ENCODE peak calls at places on chromosomes 1 and 21, in seven cellular contexts. D, X, V, B, G, Z and A are unnamed samples.
A peak's percentile ranks its signal among the peaks of the same experiment; 100 is the strongest.

GRCh38 chr1:209190591-209191241 is 392.8 kb upstream of the CAMK1G start:
- DNase-seq in D (peak; percentile 33), X (peak; percentile 66), V (no peak), B (peak; percentile 40), G (no peak), Z (peak; percentile 90), A (no peak)

GRCh38 chr21:14236180-14236579 is 20.2 kb downstream of the RBM11 start:
- DNase-seq in D (no peak), X (no peak), V (no peak), B (no peak), G (no peak), Z (no peak), A (no peak)

GRCh38 chr1:172630868-172631267 is 28.0 kb upstream of the FASLG start:
- DNase-seq in D (no peak), X (no peak), V (no peak), B (no peak), G (no peak), Z (no peak), A (no peak)

GRCh38 chr1:216927111-216927510 is 203.9 kb upstream of the ESRRG start:
- DNase-seq in D (no peak), X (no peak), V (no peak), B (no peak), G (no peak), Z (peak; percentile 70), A (no peak)

GRCh38 chr1:34427170-34427569 is 250.5 kb downstream of the C1orf94 start:
- DNase-seq in D (no peak), X (no peak), V (no peak), B (no peak), G (no peak), Z (no peak), A (no peak)

GRCh38 chr1:7852778-7853177 is at the start of gene UTS2:
- DNase-seq in D (no peak), X (no peak), V (no peak), B (no peak), G (no peak), Z (peak; percentile 55), A (no peak)

GRCh38 chr1:172308577-172308976 is 111.9 kb upstream of the C1orf105 start:
- DNase-seq in D (no peak), X (no peak), V (no peak), B (no peak), G (no peak), Z (no peak), A (no peak)

GRCh38 chr1:227848430-227848932 is 33.0 kb downstream of the PRSS38 start:
- DNase-seq in D (no peak), X (no peak), V (no peak), B (no peak), G (no peak), Z (no peak), A (no peak)

GRCh38 chr21:41611966-41612606 is 104.1 kb upstream of the TMPRSS2 start:
- DNase-seq in D (peak; percentile 50), X (peak; percentile 58), V (no peak), B (no peak), G (no peak), Z (peak; percentile 64), A (peak; percentile 2)

GRCh38 chr1:12487520-12487919 is 130.5 kb downstream of the DHRS3 start:
- DNase-seq in D (no peak), X (no peak), V (no peak), B (no peak), G (no peak), Z (no peak), A (no peak)

GRCh38 chr21:39087976-39088370 is 95.3 kb downstream of the PSMG1 start:
- DNase-seq in D (no peak), X (no peak), V (no peak), B (no peak), G (no peak), Z (no peak), A (no peak)

GRCh38 chr1:27031235-27032118 is 18.8 kb upstream of the TENT5B start:
- DNase-seq in D (peak; percentile 67), X (peak; percentile 91), V (no peak), B (peak; percentile 87), G (no peak), Z (peak; percentile 77), A (no peak)

GRCh38 chr1:93471911-93472310 is 24.0 kb downstream of the FNBP1L start:
- DNase-seq in D (no peak), X (no peak), V (no peak), B (no peak), G (no peak), Z (no peak), A (no peak)

GRCh38 chr21:39441502-39442475 is 3.8 kb downstream of the LCA5L start:
- DNase-seq in D (peak; percentile 45), X (peak; percentile 41), V (no peak), B (no peak), G (peak; percentile 21), Z (peak; percentile 59), A (no peak)

GRCh38 chr1:100458925-100459814 is 78.8 kb upstream of the GPR88 start:
- DNase-seq in D (peak; percentile 63), X (peak; percentile 68), V (peak; percentile 66), B (peak; percentile 71), G (peak; percentile 56), Z (peak; percentile 82), A (peak; percentile 63)

GRCh38 chr1:159250817-159251216 is 46.1 kb downstream of the ACKR1 start:
- DNase-seq in D (no peak), X (no peak), V (no peak), B (no peak), G (no peak), Z (no peak), A (no peak)

GRCh38 chr1:240073097-240073496 is 18.6 kb upstream of the FMN2 start:
- DNase-seq in D (no peak), X (no peak), V (no peak), B (no peak), G (no peak), Z (peak; percentile 8), A (no peak)

GRCh38 chr1:100323428-100324106 is 28.7 kb upstream of the CDC14A start:
- DNase-seq in D (no peak), X (peak; percentile 21), V (no peak), B (peak; percentile 30), G (no peak), Z (no peak), A (no peak)

GRCh38 chr1:7454052-7454815 is 316.9 kb upstream of the VAMP3 start:
- DNase-seq in D (no peak), X (no peak), V (no peak), B (no peak), G (no peak), Z (peak; percentile 27), A (no peak)

GRCh38 chr1:180775801-180776200 is 136.9 kb upstream of the KIAA1614 start:
- DNase-seq in D (no peak), X (no peak), V (no peak), B (no peak), G (no peak), Z (no peak), A (no peak)

GRCh38 chr1:84103197-84103992 is 40.7 kb upstream of the PRKACB start:
- DNase-seq in D (peak; percentile 51), X (peak; percentile 63), V (no peak), B (peak; percentile 48), G (no peak), Z (peak; percentile 46), A (no peak)

GRCh38 chr1:31701137-31701736 is 2.6 kb downstream of the COL16A1 start:
- DNase-seq in D (no peak), X (peak; percentile 83), V (peak; percentile 98), B (peak; percentile 92), G (no peak), Z (no peak), A (no peak)

GRCh38 chr1:31702836-31703404 is 897 bp downstream of the COL16A1 start:
- DNase-seq in D (no peak), X (no peak), V (no peak), B (no peak), G (no peak), Z (no peak), A (no peak)

GRCh38 chr1:31704261-31705079 is 653 bp upstream of the COL16A1 start:
- DNase-seq in D (no peak), X (peak; percentile 76), V (no peak), B (peak; percentile 43), G (no peak), Z (peak; percentile 19), A (no peak)

GRCh38 chr1:31705080-31705866 is 1.5 kb upstream of the COL16A1 start:
- DNase-seq in D (no peak), X (peak; percentile 44), V (peak; percentile 60), B (peak; percentile 72), G (peak; percentile 22), Z (peak; percentile 68), A (no peak)

DNA sequence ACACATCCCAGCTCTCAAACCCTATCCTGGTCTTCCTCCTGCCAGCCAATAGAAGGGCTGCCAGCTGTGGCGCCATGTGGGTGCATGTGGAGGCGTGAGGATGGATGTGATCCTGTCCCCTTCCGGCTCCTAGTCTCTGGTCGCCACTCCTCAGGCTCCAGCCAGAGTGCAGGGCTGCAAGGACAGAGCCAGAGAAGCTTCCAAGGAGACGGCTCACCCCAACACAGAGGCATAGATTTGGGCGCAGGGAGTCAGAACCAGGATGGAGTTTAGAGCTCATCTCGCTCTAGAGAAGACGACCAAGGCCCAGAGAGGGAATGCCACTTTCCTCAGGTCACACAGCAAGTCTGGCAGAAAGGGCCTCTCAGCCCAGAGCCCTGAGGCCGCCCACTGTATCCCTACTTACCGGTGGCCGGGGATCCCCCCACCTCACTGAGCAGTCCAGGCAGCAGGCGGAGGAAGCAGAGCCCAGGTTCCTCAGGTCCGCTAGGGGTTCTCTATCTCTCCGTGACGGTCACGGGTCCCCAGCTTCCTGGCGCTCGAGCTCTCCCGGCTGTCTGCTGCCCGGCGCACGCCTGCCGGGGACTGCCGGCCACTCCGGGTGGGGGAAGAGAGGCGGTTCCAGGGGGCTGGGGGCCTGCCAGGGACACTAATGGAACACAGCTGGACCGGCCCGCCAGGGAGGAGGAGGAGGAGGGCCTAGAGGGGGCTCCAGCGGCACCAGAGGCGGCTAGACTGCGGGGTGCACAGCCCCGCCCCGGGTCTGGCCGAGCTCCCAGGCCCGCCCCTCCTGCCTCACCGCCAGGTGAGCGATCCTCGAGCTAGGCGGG is at the start of gene COL16A1:
- DNase-seq in D (no peak), X (peak; percentile 60), V (peak; percentile 55), B (peak; percentile 88), G (no peak), Z (peak; percentile 54), A (no peak)
- H3K4me3 ChIP-seq in D (no peak within 1 kb of the TSS), X (no peak within 1 kb of the TSS), V (peak within 1 kb of the TSS; percentile 32), B (peak within 1 kb of the TSS; percentile 47), G (no peak within 1 kb of the TSS), Z (peak within 1 kb of the TSS; percentile 49), A (no peak within 1 kb of the TSS)

GRCh38 chr1:24705260-24706073 is 39.8 kb upstream of the CLIC4 start:
- DNase-seq in D (peak; percentile 81), X (peak; percentile 80), V (peak; percentile 84), B (peak; percentile 91), G (no peak), Z (peak; percentile 90), A (no peak)
- H3K4me1 ChIP-seq in D (peaks cover 21% of the 10 kb centered on the region), X (peaks cover 9% of the 10 kb centered on the region), V (peaks cover 38% of the 10 kb centered on the region), B (peaks cover 2% of the 10 kb centered on the region), G (no peaks in the 10 kb centered on the region), Z (peaks cover 6% of the 10 kb centered on the region), A (no peaks in the 10 kb centered on the region)

GRCh38 chr21:45607922-45608295 is 35.6 kb upstream of the PCBP3 start:
- DNase-seq in D (no peak), X (no peak), V (no peak), B (no peak), G (no peak), Z (no peak), A (no peak)
- H3K4me3 ChIP-seq in D (no peak overlapping the region), X (no peak overlapping the region), V (no peak overlapping the region), B (no peak overlapping the region), G (no peak overlapping the region), Z (no peak overlapping the region), A (no peak overlapping the region)

DNA sequence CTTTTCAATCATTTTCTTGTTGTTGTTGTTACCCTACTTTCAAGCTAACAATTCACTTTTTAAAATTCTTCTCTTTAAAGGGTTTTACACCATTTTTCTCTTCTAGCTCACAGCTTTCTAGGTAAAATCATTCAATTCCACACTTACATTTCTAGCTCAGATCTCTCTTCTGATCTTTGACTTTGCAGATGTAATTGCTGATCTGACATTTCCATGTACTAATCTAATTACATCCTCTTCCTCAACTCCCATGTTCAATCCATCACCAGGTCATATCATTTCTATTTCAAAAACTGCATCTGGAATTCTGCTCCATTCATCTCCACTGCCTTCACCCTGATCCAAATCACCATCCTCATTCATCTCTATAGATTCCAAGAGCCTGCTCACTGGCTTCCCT is 3.0 kb downstream of the BCL10 start:
- DNase-seq in D (no peak), X (no peak), V (no peak), B (no peak), G (no peak), Z (no peak), A (no peak)
- H3K4me1 ChIP-seq in D (peaks cover 8% of the 10 kb centered on the region), X (peaks cover 72% of the 10 kb centered on the region), V (peaks cover 45% of the 10 kb centered on the region), B (peaks cover 4% of the 10 kb centered on the region), G (peaks cover 37% of the 10 kb centered on the region), Z (peaks cover 12% of the 10 kb centered on the region), A (peaks cover 37% of the 10 kb centered on the region)